ENCODE peak calls at places on chromosomes 1 and 21, in seven cellular contexts. N is SK-N-SH, I is GM04504, Z is M059J, P is lower lobe of right lung, U is hepatocyte, J is GDM1. V is an unnamed sample.

GRCh38 chr1:39159224-39160036 is 45.1 kb upstream of the MACF1 start:
- DNase-seq in N (no peak), I (no peak), Z (peak), P (no peak), U (peak), J (no peak), V (no peak)

GRCh38 chr1:90725961-90726715 is 9.0 kb upstream of the BARHL2 start:
- DNase-seq in N (no peak), I (no peak), Z (no peak), P (no peak), U (no peak), J (no peak), V (no peak)

GRCh38 chr1:119737040-119737682 is 25.4 kb downstream of the PHGDH start:
- DNase-seq in N (no peak), I (no peak), Z (no peak), P (no peak), U (peak), J (no peak), V (peak)

GRCh38 chr1:26409191-26409751 is 1.3 kb upstream of the LIN28A start:
- DNase-seq in N (peak), I (no peak), Z (peak), P (no peak), U (no peak), J (no peak), V (no peak)

GRCh38 chr1:185938396-185938795 is 204.2 kb downstream of the HMCN1 start:
- DNase-seq in N (no peak), I (no peak), Z (peak), P (no peak), U (no peak), J (no peak), V (no peak)

GRCh38 chr1:159953866-159954515 is at the start of gene SLAMF9:
- DNase-seq in N (no peak), I (no peak), Z (peak), P (no peak), U (no peak), J (no peak), V (no peak)

GRCh38 chr1:34460193-34460592 is 283.5 kb downstream of the C1orf94 start:
- DNase-seq in N (peak), I (no peak), Z (peak), P (peak), U (peak), J (peak), V (peak)

GRCh38 chr21:45055861-45056260 is 18.5 kb upstream of the ADARB1 start:
- DNase-seq in N (no peak), I (no peak), Z (peak), P (no peak), U (no peak), J (no peak), V (no peak)

GRCh38 chr21:27421654-27422053 is 454.8 kb upstream of the ADAMTS5 start:
- DNase-seq in N (no peak), I (no peak), Z (no peak), P (no peak), U (no peak), J (no peak), V (no peak)